ENCODE peak calls at places on chromosomes 7 and 10, in eight cellular contexts. L, I, Q, Z, D, H, S and M are unnamed samples.

GRCh38 chr7:136803028-136803427 is 65.4 kb upstream of the CHRM2 start:
- DNase-seq in Q (no peak), H (no peak), D (no peak), S (no peak), Z (no peak), I (no peak), L (no peak), M (no peak)

GRCh38 chr10:17428616-17429097 is 25.7 kb downstream of the ST8SIA6 start:
- DNase-seq in H (no peak), I (no peak), S (no peak), D (no peak), Q (no peak), L (peak; percentile 29), Z (peak; percentile 17), M (no peak)

GRCh38 chr7:75691793-75692543 is 46.8 kb downstream of the HIP1 start:
- DNase-seq in Q (no peak), H (no peak), I (no peak), Z (no peak), S (no peak), D (no peak), L (no peak), M (no peak)

GRCh38 chr10:53005612-53006325 is 233.2 kb upstream of the MBL2 start:
- DNase-seq in I (no peak), S (no peak), Q (no peak), Z (no peak), D (no peak), L (no peak), H (no peak), M (no peak)

GRCh38 chr7:44650772-44651171 is 44.3 kb downstream of the OGDH start:
- DNase-seq in D (no peak), S (no peak), H (no peak), L (no peak), I (no peak), Z (no peak), Q (no peak), M (no peak)

GRCh38 chr10:79063661-79064490 is 4.9 kb upstream of the ZMIZ1 start:
- DNase-seq in S (peak; percentile 48), Z (no peak), I (no peak), L (no peak), H (no peak), D (no peak), Q (peak; percentile 79), M (no peak)

GRCh38 chr7:79495544-79496272 is 42.2 kb upstream of the MAGI2 start:
- DNase-seq in D (no peak), Q (no peak), Z (no peak), L (no peak), I (no peak), S (no peak), H (no peak), M (no peak)

GRCh38 chr10:105691811-105692210 is 1050.7 kb downstream of the SORCS3 start:
- DNase-seq in S (no peak), Q (peak; percentile 32), Z (peak; percentile 88), L (no peak), I (peak; percentile 3), H (no peak), D (peak; percentile 71), M (no peak)

GRCh38 chr10:89431977-89432376 is 17.6 kb downstream of the IFIT5 start:
- DNase-seq in S (no peak), L (no peak), I (no peak), D (peak; percentile 18), Z (no peak), Q (no peak), H (no peak), M (no peak)

GRCh38 chr10:61992059-61992460 is 90.6 kb downstream of the ARID5B start:
- DNase-seq in I (no peak), H (no peak), D (no peak), Q (peak; percentile 54), S (no peak), L (no peak), Z (no peak), M (no peak)

GRCh38 chr7:37960483-37960882 is 40.0 kb downstream of the EPDR1 start:
- DNase-seq in I (no peak), D (no peak), Z (no peak), H (no peak), L (no peak), Q (no peak), S (no peak), M (no peak)

GRCh38 chr10:34655286-34656170 is 159.6 kb downstream of the PARD3 start:
- DNase-seq in Q (peak; percentile 85), H (peak; percentile 56), L (no peak), S (no peak), D (peak; percentile 91), Z (peak; percentile 92), I (peak; percentile 63), M (no peak)

GRCh38 chr7:37684927-37685326 is 1.4 kb downstream of the GPR141 start:
- DNase-seq in D (no peak), H (no peak), S (no peak), L (no peak), I (no peak), Z (no peak), Q (no peak), M (no peak)

GRCh38 chr10:132899054-132899750 is 43.2 kb downstream of the CFAP46 start:
- DNase-seq in D (no peak), I (no peak), L (no peak), S (no peak), H (no peak), Z (no peak), Q (no peak), M (no peak)

GRCh38 chr7:30012757-30013156 is 13.7 kb downstream of the FKBP14 start:
- DNase-seq in H (no peak), L (no peak), D (no peak), Q (no peak), Z (no peak), I (no peak), S (no peak), M (no peak)

GRCh38 chr7:133412942-133413341 is 160.1 kb downstream of the EXOC4 start:
- DNase-seq in D (no peak), L (no peak), I (no peak), Z (no peak), H (no peak), Q (no peak), S (no peak), M (no peak)

GRCh38 chr7:2002561-2003450 is 229.9 kb downstream of the MAD1L1 start:
- DNase-seq in S (peak; percentile 37), Z (no peak), D (no peak), H (no peak), L (no peak), I (no peak), Q (no peak), M (no peak)

GRCh38 chr10:71635867-71636266 is 83.7 kb downstream of the C10orf105 start:
- DNase-seq in L (no peak), H (no peak), S (no peak), Z (no peak), D (no peak), I (no peak), Q (no peak), M (no peak)
- H3K4me1 ChIP-seq in L (no peaks in the 10 kb centered on the region), H (no peaks in the 10 kb centered on the region), S (no peaks in the 10 kb centered on the region), Z (peaks cover 61% of the 10 kb centered on the region), D (peaks cover 45% of the 10 kb centered on the region), I (no peaks in the 10 kb centered on the region), Q (peaks cover 14% of the 10 kb centered on the region), M (no peaks in the 10 kb centered on the region)

GRCh38 chr7:111242361-111242760 is 151.4 kb downstream of the LRRN3 start:
- DNase-seq in Z (no peak), D (no peak), L (no peak), H (no peak), S (no peak), Q (no peak), I (no peak), M (no peak)

GRCh38 chr7:111240371-111240770 is 149.4 kb downstream of the LRRN3 start:
- DNase-seq in H (no peak), Q (no peak), I (no peak), S (no peak), D (no peak), L (no peak), Z (no peak), M (no peak)

GRCh38 chr7:111235709-111236108 is 144.8 kb downstream of the LRRN3 start:
- DNase-seq in Z (no peak), L (no peak), S (no peak), Q (no peak), D (no peak), I (no peak), H (no peak), M (no peak)

GRCh38 chr7:111239437-111239836 is 148.5 kb downstream of the LRRN3 start:
- DNase-seq in Z (no peak), D (no peak), L (no peak), S (no peak), I (no peak), Q (no peak), H (no peak), M (no peak)

DNA sequence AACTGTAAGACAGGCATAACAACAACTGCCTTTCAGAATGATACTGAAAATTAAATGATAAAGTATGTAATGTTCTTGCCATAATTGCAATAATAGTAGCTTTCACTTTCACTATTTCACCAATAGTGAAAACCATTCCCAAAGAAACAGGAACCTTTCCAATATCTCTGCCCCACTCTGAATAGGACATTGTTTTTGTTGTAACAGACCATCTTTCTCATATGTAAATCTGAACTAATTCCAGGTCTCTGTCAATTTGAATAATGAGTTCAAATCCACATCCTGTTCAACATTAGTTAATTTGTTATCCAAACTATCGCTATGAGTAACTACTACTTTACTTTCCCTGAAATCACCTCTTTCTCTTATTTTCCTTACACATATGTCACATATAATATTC is 148.0 kb downstream of the LRRN3 start:
- DNase-seq in Z (no peak), S (no peak), I (no peak), Q (no peak), H (no peak), D (no peak), L (no peak), M (no peak)
- H3K4me3 ChIP-seq in Z (no peak overlapping the region), S (no peak overlapping the region), I (no peak overlapping the region), Q (no peak overlapping the region), H (peak overlapping the region; percentile 12), D (no peak overlapping the region), L (no peak overlapping the region), M (no peak overlapping the region)

DNA sequence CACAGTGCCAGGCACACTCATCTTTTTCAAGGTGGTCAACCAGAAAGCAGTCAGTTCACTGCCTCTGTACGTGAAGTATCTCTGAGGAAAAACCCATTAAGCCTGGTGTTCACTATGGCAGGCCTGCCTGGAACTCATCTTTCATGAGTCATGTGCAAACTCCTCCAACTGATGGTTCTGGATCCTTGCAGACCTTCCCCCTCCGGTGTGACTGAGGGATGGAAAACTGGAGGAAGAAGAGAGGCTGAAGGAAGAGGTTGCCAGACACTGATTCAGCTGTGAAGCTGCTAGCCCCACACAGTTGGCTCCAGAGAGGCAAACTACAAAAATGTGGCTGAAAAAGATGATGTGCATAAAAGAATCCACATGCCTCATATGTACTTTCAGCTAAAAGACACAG is 2.8 kb downstream of the CYP3A5 start:
- DNase-seq in S (no peak), D (no peak), Q (no peak), I (no peak), H (no peak), L (no peak), Z (no peak), M (no peak)
- H3K27ac ChIP-seq in S (no peak overlapping the region), D (no peak overlapping the region), Q (no peak overlapping the region), I (no peak overlapping the region), H (no peak overlapping the region), L (no peak overlapping the region), Z (no peak overlapping the region), M (no peak overlapping the region)

DNA sequence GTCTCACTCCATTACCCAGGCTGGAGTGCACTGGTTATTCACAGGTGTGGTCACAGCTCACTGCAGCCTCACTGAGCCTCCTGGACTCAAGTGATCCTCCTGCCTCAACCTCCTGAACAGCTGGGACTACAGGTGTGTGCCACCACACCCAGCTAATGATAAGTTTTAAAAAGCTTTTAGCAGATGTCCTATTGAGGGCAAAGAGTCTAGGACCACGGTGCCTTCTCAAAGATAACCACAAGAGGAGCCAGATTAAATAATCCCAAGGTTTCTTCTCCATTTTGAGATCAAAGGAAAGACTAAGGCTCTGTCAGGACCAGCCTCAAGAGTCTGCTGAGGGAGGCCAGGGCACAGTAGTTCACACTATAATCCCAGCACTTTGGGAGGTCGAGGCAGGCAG is 4.7 kb downstream of the ATP5MF start:
- DNase-seq in Z (peak; percentile 35), I (no peak), Q (no peak), S (no peak), D (no peak), H (no peak), L (no peak), M (no peak)
- H3K4me1 ChIP-seq in Z (peaks cover 6% of the 10 kb centered on the region), I (no peaks in the 10 kb centered on the region), Q (peaks cover 13% of the 10 kb centered on the region), S (no peaks in the 10 kb centered on the region), D (peaks cover 2% of the 10 kb centered on the region), H (no peaks in the 10 kb centered on the region), L (peaks cover 10% of the 10 kb centered on the region), M (peaks cover 5% of the 10 kb centered on the region)